ENCODE peak calls at places on chromosomes 13 and 19, in nine cellular contexts. One of them, this sample, is unnamed.
A peak's percentile ranks its signal among the peaks of the same experiment; 100 is the strongest.

GRCh38 chr19:12872255-12872654 is 9.0 kb downstream of the DNASE2 start:
- DNase-seq in PC-3: peak; percentile 25
- DNase-seq in neural progenitor cell: no peak
- DNase-seq in SK-N-SH: no peak
- DNase-seq in OCI-LY7: no peak
- DNase-seq in MM.1S: no peak
- DNase-seq in GM23338: peak; percentile 54
- DNase-seq in HCT116: no peak
- DNase-seq in hepatocyte: no peak
- DNase-seq in this sample: no peak

GRCh38 chr13:62846302-62846701 is 1430.7 kb upstream of the PCDH20 start:
- DNase-seq in HCT116: peak; percentile 0
- DNase-seq in GM23338: no peak
- DNase-seq in hepatocyte: no peak
- DNase-seq in SK-N-SH: no peak
- DNase-seq in MM.1S: no peak
- DNase-seq in neural progenitor cell: no peak
- DNase-seq in PC-3: peak; percentile 52
- DNase-seq in OCI-LY7: no peak
- DNase-seq in this sample: peak; percentile 12

GRCh38 chr19:53328967-53329366 is 4.6 kb upstream of the ZNF845 start:
- DNase-seq in hepatocyte: no peak
- DNase-seq in SK-N-SH: peak; percentile 38
- DNase-seq in HCT116: no peak
- DNase-seq in MM.1S: no peak
- DNase-seq in neural progenitor cell: no peak
- DNase-seq in GM23338: peak; percentile 75
- DNase-seq in OCI-LY7: no peak
- DNase-seq in PC-3: no peak
- DNase-seq in this sample: peak; percentile 62

GRCh38 chr13:105847532-105848295 is 687.7 kb downstream of the EFNB2 start:
- DNase-seq in SK-N-SH: peak; percentile 41
- DNase-seq in HCT116: no peak
- DNase-seq in PC-3: peak; percentile 50
- DNase-seq in GM23338: no peak
- DNase-seq in hepatocyte: peak; percentile 14
- DNase-seq in MM.1S: no peak
- DNase-seq in OCI-LY7: no peak
- DNase-seq in neural progenitor cell: no peak
- DNase-seq in this sample: no peak

GRCh38 chr13:99648905-99649304 is 147.6 kb downstream of the TM9SF2 start:
- DNase-seq in neural progenitor cell: no peak
- DNase-seq in hepatocyte: no peak
- DNase-seq in OCI-LY7: no peak
- DNase-seq in MM.1S: no peak
- DNase-seq in HCT116: no peak
- DNase-seq in PC-3: no peak
- DNase-seq in GM23338: no peak
- DNase-seq in SK-N-SH: no peak
- DNase-seq in this sample: no peak

GRCh38 chr19:17394891-17395415 is 957 bp upstream of the CCDC194 start:
- DNase-seq in GM23338: peak; percentile 97
- DNase-seq in PC-3: peak; percentile 50
- DNase-seq in SK-N-SH: peak; percentile 81
- DNase-seq in MM.1S: no peak
- DNase-seq in OCI-LY7: peak; percentile 66
- DNase-seq in neural progenitor cell: peak; percentile 72
- DNase-seq in hepatocyte: no peak
- DNase-seq in HCT116: peak; percentile 71
- DNase-seq in this sample: peak; percentile 74

GRCh38 chr19:42152876-42153275 is 20.6 kb upstream of the POU2F2 start:
- DNase-seq in hepatocyte: no peak
- DNase-seq in SK-N-SH: peak; percentile 26
- DNase-seq in MM.1S: no peak
- DNase-seq in neural progenitor cell: no peak
- DNase-seq in OCI-LY7: no peak
- DNase-seq in GM23338: no peak
- DNase-seq in HCT116: no peak
- DNase-seq in PC-3: no peak
- DNase-seq in this sample: no peak

GRCh38 chr19:15536350-15536749 is 28.0 kb downstream of the CYP4F22 start:
- DNase-seq in PC-3: no peak
- DNase-seq in hepatocyte: no peak
- DNase-seq in neural progenitor cell: no peak
- DNase-seq in MM.1S: no peak
- DNase-seq in HCT116: no peak
- DNase-seq in GM23338: no peak
- DNase-seq in SK-N-SH: no peak
- DNase-seq in OCI-LY7: no peak
- DNase-seq in this sample: no peak

GRCh38 chr13:45333973-45334922 is 6.7 kb downstream of the TPT1 start:
- DNase-seq in GM23338: peak; percentile 27
- DNase-seq in hepatocyte: no peak
- DNase-seq in OCI-LY7: peak; percentile 6
- DNase-seq in PC-3: peak; percentile 31
- DNase-seq in SK-N-SH: no peak
- DNase-seq in MM.1S: no peak
- DNase-seq in neural progenitor cell: no peak
- DNase-seq in HCT116: no peak
- DNase-seq in this sample: peak; percentile 48

GRCh38 chr13:48564046-48564445 is 31.2 kb upstream of the RCBTB2 start:
- DNase-seq in OCI-LY7: no peak
- DNase-seq in GM23338: no peak
- DNase-seq in MM.1S: no peak
- DNase-seq in SK-N-SH: peak; percentile 7
- DNase-seq in PC-3: peak; percentile 52
- DNase-seq in HCT116: no peak
- DNase-seq in neural progenitor cell: no peak
- DNase-seq in hepatocyte: no peak
- DNase-seq in this sample: no peak

GRCh38 chr19:38693380-38694223 is 46.2 kb downstream of the ACTN4 start:
- DNase-seq in GM23338: peak; percentile 85
- DNase-seq in SK-N-SH: no peak
- DNase-seq in hepatocyte: no peak
- DNase-seq in neural progenitor cell: peak; percentile 87
- DNase-seq in OCI-LY7: peak; percentile 9
- DNase-seq in MM.1S: peak; percentile 65
- DNase-seq in PC-3: peak; percentile 96
- DNase-seq in HCT116: peak; percentile 91
- DNase-seq in this sample: peak; percentile 79

GRCh38 chr19:31578326-31578725 is 229.1 kb upstream of the TSHZ3 start:
- DNase-seq in HCT116: no peak
- DNase-seq in SK-N-SH: no peak
- DNase-seq in OCI-LY7: no peak
- DNase-seq in neural progenitor cell: no peak
- DNase-seq in GM23338: no peak
- DNase-seq in MM.1S: no peak
- DNase-seq in PC-3: no peak
- DNase-seq in hepatocyte: no peak
- DNase-seq in this sample: no peak

GRCh38 chr13:28531956-28532225 is 37.0 kb upstream of the FLT1 start:
- DNase-seq in HCT116: no peak
- DNase-seq in MM.1S: no peak
- DNase-seq in OCI-LY7: no peak
- DNase-seq in neural progenitor cell: no peak
- DNase-seq in GM23338: no peak
- DNase-seq in hepatocyte: no peak
- DNase-seq in PC-3: no peak
- DNase-seq in SK-N-SH: no peak
- DNase-seq in this sample: no peak

GRCh38 chr13:86909318-86909717 is 761.9 kb upstream of the SLITRK5 start:
- DNase-seq in hepatocyte: no peak
- DNase-seq in SK-N-SH: no peak
- DNase-seq in GM23338: no peak
- DNase-seq in OCI-LY7: no peak
- DNase-seq in HCT116: no peak
- DNase-seq in MM.1S: no peak
- DNase-seq in neural progenitor cell: no peak
- DNase-seq in PC-3: no peak
- DNase-seq in this sample: no peak

GRCh38 chr13:75901509-75901908 is 265.4 kb downstream of the LMO7 start:
- DNase-seq in MM.1S: no peak
- DNase-seq in SK-N-SH: no peak
- DNase-seq in HCT116: no peak
- DNase-seq in hepatocyte: no peak
- DNase-seq in GM23338: no peak
- DNase-seq in PC-3: no peak
- DNase-seq in neural progenitor cell: no peak
- DNase-seq in OCI-LY7: no peak
- DNase-seq in this sample: no peak

GRCh38 chr19:33280351-33280921 is 21.9 kb downstream of the CEBPA start:
- DNase-seq in PC-3: no peak
- DNase-seq in hepatocyte: no peak
- DNase-seq in SK-N-SH: no peak
- DNase-seq in GM23338: no peak
- DNase-seq in MM.1S: no peak
- DNase-seq in OCI-LY7: no peak
- DNase-seq in neural progenitor cell: no peak
- DNase-seq in HCT116: no peak
- DNase-seq in this sample: no peak

DNA sequence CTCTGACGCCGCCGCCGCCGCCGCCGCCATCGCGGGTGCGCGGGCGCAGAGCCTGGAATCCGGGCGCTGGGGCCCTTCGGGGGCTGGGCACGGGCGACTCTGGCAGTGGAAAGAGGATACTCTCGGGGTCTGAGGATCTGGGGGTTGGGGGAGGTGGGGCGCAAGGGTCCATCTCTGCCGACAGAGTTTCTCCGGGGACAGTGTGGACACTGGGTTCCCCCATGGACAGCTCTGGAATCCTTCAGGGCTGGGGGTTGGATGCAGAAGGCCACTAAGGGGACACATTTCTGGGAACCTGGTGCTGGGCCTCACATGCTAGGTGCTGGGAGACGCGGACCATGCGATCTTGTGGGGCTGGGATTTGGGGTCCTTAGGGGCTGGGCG is 2.3 kb downstream of the TGFBR3L start:
- DNase-seq in MM.1S: no peak
- DNase-seq in hepatocyte: no peak
- DNase-seq in OCI-LY7: no peak
- DNase-seq in PC-3: no peak
- DNase-seq in GM23338: peak; percentile 47
- DNase-seq in SK-N-SH: no peak
- DNase-seq in HCT116: no peak
- DNase-seq in neural progenitor cell: no peak
- DNase-seq in this sample: no peak
- H2AFZ ChIP-seq in MM.1S: peak overlapping the region; percentile 65
- H2AFZ ChIP-seq in hepatocyte: peak overlapping the region; percentile 63
- H2AFZ ChIP-seq in OCI-LY7: no peak overlapping the region
- H2AFZ ChIP-seq in PC-3: peak overlapping the region; percentile 87
- H2AFZ ChIP-seq in GM23338: peak overlapping the region; percentile 88
- H2AFZ ChIP-seq in SK-N-SH: no peak overlapping the region
- H2AFZ ChIP-seq in HCT116: peak overlapping the region; percentile 14
- H2AFZ ChIP-seq in neural progenitor cell: peak overlapping the region; percentile 87
- H2AFZ ChIP-seq in this sample: peak overlapping the region; percentile 79

DNA sequence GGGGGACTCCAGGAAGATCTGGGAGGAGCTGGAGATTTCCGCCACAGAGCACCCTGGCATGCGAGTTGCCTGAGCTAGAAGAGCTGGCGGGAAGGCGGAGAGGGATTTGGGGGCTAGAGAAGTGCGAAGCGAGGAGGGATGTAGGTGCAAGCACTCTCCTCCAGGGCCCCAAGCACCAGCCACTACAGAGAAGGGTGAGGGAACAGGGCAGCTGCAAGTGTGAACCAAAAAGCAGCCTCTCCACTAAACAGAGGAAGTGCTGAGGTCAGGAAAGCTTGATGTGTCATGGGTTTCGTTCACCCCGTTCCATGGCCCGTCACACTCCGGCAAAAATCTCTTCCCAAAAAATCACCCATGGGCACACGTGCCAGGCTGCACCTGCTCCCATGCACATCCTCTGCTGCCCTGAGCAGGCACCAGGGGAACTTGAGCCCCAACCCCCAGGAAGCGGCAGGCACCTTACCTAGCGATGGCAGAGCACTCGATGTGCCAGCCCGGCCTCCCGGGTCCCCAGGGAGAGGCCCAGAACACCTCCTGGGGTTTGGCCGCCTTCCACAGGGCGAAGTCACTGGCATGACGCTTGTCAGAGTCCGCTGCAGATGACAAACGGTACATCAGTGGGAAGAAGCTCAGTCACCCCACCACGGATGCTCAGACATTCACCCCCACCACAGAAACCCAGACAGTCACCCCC is 29.3 kb downstream of the CARS2 start:
- DNase-seq in PC-3: no peak
- DNase-seq in HCT116: no peak
- DNase-seq in hepatocyte: no peak
- DNase-seq in OCI-LY7: peak; percentile 61
- DNase-seq in neural progenitor cell: no peak
- DNase-seq in GM23338: no peak
- DNase-seq in MM.1S: peak; percentile 19
- DNase-seq in SK-N-SH: no peak
- DNase-seq in this sample: no peak
- TF ChIP-seq EZH2phosphoT487 in PC-3: no peak
- TF ChIP-seq EZH2phosphoT487 in HCT116: no peak
- TF ChIP-seq EZH2phosphoT487 in hepatocyte: no peak
- TF ChIP-seq EZH2phosphoT487 in OCI-LY7: no peak
- TF ChIP-seq EZH2phosphoT487 in neural progenitor cell: no peak
- TF ChIP-seq EZH2phosphoT487 in GM23338: no peak
- TF ChIP-seq EZH2phosphoT487 in MM.1S: no peak
- TF ChIP-seq EZH2phosphoT487 in SK-N-SH: no peak
- TF ChIP-seq EZH2phosphoT487 in this sample: no peak

GRCh38 chr13:50360637-50361036 is 345.4 kb downstream of the KCNRG start:
- DNase-seq in MM.1S: no peak
- DNase-seq in neural progenitor cell: no peak
- DNase-seq in SK-N-SH: no peak
- DNase-seq in HCT116: no peak
- DNase-seq in hepatocyte: no peak
- DNase-seq in PC-3: no peak
- DNase-seq in GM23338: no peak
- DNase-seq in OCI-LY7: no peak
- DNase-seq in this sample: no peak
- H2AFZ ChIP-seq in MM.1S: no peak overlapping the region
- H2AFZ ChIP-seq in neural progenitor cell: no peak overlapping the region
- H2AFZ ChIP-seq in SK-N-SH: no peak overlapping the region
- H2AFZ ChIP-seq in HCT116: no peak overlapping the region
- H2AFZ ChIP-seq in hepatocyte: no peak overlapping the region
- H2AFZ ChIP-seq in PC-3: no peak overlapping the region
- H2AFZ ChIP-seq in GM23338: no peak overlapping the region
- H2AFZ ChIP-seq in OCI-LY7: no peak overlapping the region
- H2AFZ ChIP-seq in this sample: no peak overlapping the region

DNA sequence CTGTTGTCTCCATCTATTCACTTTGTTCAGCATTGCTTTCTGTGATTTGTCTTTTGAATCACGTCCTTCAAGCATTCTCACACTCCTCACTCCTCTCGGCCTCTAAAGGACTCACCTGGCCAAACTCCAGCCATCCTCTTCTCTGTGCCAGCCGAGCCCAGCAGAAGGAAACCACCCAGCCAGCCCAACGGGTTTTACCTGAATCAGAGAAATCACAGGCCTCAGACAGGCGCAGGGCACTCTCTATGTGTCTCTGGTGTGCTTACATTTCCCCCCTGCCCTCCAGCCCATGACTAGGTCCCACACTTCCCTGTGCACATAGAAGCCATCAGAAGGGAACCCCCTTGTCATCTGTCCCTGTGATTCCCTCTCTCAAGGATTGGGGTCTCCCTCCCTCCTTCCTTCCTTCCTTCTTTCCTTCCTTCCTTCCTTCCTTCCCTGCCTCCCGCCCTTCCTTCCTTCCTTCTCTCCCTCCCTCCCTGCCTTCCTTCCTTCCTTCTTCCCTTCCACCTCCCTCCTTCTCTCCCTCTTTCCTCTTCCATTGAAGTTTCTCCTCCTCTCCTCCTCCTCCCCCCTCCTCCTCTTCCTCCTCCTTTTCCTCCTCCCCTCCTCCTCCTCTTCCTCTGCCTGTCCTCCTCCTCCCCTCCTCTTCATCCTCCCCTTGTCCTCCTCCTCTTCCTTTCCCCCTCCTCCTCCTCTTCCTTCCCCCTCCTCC is 8.8 kb upstream of the ZNF541 start:
- DNase-seq in hepatocyte: no peak
- DNase-seq in GM23338: no peak
- DNase-seq in PC-3: peak; percentile 86
- DNase-seq in OCI-LY7: no peak
- DNase-seq in SK-N-SH: no peak
- DNase-seq in MM.1S: no peak
- DNase-seq in neural progenitor cell: no peak
- DNase-seq in HCT116: no peak
- DNase-seq in this sample: no peak
- TF ChIP-seq EZH2phosphoT487 in hepatocyte: no peak
- TF ChIP-seq EZH2phosphoT487 in GM23338: no peak
- TF ChIP-seq EZH2phosphoT487 in PC-3: no peak
- TF ChIP-seq EZH2phosphoT487 in OCI-LY7: no peak
- TF ChIP-seq EZH2phosphoT487 in SK-N-SH: no peak
- TF ChIP-seq EZH2phosphoT487 in MM.1S: no peak
- TF ChIP-seq EZH2phosphoT487 in neural progenitor cell: no peak
- TF ChIP-seq EZH2phosphoT487 in HCT116: no peak
- TF ChIP-seq EZH2phosphoT487 in this sample: no peak